ENCODE peak calls at places on chromosomes 2 and 18, in six cellular contexts. S is tibial artery, Z is neural progenitor cell, Y is right lobe of liver, V is hepatocyte, T is lower lobe of right lung. X is an unnamed sample.

GRCh38 chr18:65498605-65499004 is 252.2 kb upstream of the CDH7 start:
- DNase-seq in S (no peak), Z (no peak), Y (no peak), V (no peak), T (no peak), X (no peak)

GRCh38 chr2:11023326-11024009 is 111.7 kb downstream of the KCNF1 start:
- DNase-seq in S (no peak), Z (no peak), Y (no peak), V (no peak), T (no peak), X (no peak)

GRCh38 chr18:35042389-35043066 is 1.3 kb downstream of the MAPRE2 start:
- DNase-seq in S (no peak), Z (no peak), Y (no peak), V (no peak), T (no peak), X (no peak)

GRCh38 chr2:216777637-216778273 is 82.1 kb downstream of the TNP1 start:
- DNase-seq in S (no peak), Z (peak; percentile 88), Y (no peak), V (peak; percentile 73), T (no peak), X (no peak)

GRCh38 chr2:102502576-102502975 is 29.6 kb downstream of the SLC9A4 start:
- DNase-seq in S (no peak), Z (no peak), Y (no peak), V (no peak), T (no peak), X (no peak)

GRCh38 chr18:13393338-13393737 is 174.8 kb downstream of the LDLRAD4 start:
- DNase-seq in S (no peak), Z (no peak), Y (no peak), V (no peak), T (no peak), X (no peak)

GRCh38 chr2:96105994-96106393 is 10.4 kb downstream of the ADRA2B start:
- DNase-seq in S (no peak), Z (no peak), Y (no peak), V (no peak), T (no peak), X (no peak)

GRCh38 chr18:7878265-7879173 is 311.4 kb downstream of the PTPRM start:
- DNase-seq in S (no peak), Z (peak; percentile 63), Y (no peak), V (no peak), T (no peak), X (no peak)

DNA sequence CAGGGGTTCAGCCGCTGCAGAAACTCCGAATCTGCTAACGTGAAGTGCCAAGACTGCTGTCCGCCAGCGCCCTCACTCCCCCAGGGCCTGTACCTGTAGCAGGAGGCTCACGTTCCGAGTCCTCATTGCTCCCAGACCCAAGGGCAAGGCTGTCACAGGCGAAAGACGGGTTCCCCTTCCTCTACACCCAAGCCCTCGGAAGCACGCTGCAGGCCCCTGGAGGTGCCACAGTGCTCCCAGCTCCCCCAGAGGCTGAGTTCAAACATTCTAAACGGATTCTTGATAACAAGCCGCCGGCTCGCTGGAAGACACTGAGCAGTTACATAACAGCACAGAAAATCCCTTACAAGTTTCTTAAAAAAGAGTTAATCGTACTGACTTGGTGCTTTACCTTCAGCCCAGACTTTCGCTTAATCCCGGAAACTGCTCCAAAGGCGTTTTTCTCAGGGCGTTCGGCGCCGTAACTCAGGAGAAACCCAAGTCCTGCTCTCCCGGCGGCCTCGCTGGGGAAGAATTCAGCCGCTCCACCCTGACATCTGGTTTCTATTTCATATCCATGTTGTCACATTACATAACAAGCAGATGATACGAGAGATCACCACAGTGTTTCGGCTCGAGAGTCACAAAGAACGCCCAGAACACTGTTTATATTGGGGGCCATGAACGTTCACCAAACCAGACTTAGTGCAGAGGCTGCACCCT is 92.0 kb downstream of the HDAC4 start:
- DNase-seq in S (peak; percentile 54), Z (no peak), Y (peak; percentile 44), V (peak; percentile 60), T (no peak), X (no peak)
- H3K4me1 ChIP-seq in S (peaks cover 39% of the 10 kb centered on the region), Z (peaks cover 24% of the 10 kb centered on the region), Y (no peaks in the 10 kb centered on the region), V (peaks cover 64% of the 10 kb centered on the region), T (peaks cover 53% of the 10 kb centered on the region), X (no peaks in the 10 kb centered on the region)

DNA sequence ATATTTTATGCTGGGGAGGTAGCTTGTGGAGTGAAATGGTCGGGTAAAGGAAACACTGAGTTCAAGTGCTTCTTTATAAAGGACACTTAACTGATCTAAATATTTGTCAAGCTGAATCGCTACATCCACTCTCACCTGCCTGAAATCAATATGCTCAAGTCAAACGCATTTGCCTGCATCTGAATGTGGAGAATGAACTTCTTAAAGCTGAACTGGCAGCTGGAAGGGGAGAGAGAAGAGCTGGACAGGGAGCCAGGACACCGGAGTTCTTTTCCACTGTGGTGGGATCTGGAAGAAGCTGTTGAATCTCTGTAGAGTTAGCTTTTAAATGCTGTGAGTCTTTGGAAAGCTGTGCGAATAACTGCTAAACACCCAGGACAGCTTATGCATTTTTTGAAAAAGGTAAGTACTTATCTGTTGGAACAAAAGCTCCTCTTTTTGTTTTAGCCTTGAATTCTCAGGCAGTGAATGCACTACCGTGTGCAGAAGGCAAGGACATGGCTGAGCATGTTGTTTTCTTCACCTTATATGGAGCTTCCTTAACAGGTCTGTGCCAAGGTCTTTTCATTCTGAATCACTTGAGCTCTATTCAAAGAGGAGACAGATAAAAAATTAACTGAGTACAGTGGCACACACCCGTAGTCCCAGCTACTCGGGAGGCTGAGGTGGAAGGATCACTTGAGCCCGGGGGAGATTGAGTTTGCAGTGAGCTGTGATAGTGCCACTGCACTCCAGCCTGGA is 74.2 kb upstream of the KLF7 start:
- DNase-seq in S (no peak), Z (no peak), Y (no peak), V (no peak), T (no peak), X (no peak)
- H3K4me1 ChIP-seq in S (peaks cover 52% of the 10 kb centered on the region), Z (peaks cover 10% of the 10 kb centered on the region), Y (no peaks in the 10 kb centered on the region), V (no peaks in the 10 kb centered on the region), T (peaks cover 35% of the 10 kb centered on the region), X (no peaks in the 10 kb centered on the region)

DNA sequence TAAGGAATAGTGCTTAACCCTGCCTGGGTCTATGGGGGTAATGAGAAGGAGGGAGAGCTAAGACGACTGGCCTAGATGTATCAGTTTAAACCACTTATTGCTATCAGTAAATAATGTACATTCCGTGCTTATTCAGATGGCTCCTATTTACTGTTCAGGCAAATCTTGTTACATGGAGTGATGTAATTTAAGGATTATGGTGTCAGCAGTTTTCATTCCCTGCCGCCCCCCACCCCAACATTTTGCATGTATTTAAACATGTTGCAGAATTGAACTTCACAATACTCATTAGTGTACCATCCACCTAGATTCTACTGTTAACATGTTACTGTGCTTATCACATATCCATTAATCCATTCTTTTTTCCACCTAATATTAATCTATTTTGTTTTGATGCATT is 11.7 kb downstream of the AGPS start:
- DNase-seq in S (no peak), Z (no peak), Y (no peak), V (no peak), T (no peak), X (no peak)
- H3K4me1 ChIP-seq in S (no peaks in the 10 kb centered on the region), Z (no peaks in the 10 kb centered on the region), Y (no peaks in the 10 kb centered on the region), V (peaks cover 9% of the 10 kb centered on the region), T (peaks cover 6% of the 10 kb centered on the region), X (peaks cover 3% of the 10 kb centered on the region)

GRCh38 chr2:200403794-200404193 is 97.3 kb downstream of the SPATS2L start:
- DNase-seq in S (no peak), Z (no peak), Y (no peak), V (no peak), T (no peak), X (no peak)

GRCh38 chr2:200406379-200406778 is 99.9 kb downstream of the SPATS2L start:
- DNase-seq in S (no peak), Z (no peak), Y (no peak), V (no peak), T (no peak), X (no peak)

GRCh38 chr2:200405599-200406298 is 99.3 kb downstream of the SPATS2L start:
- DNase-seq in S (no peak), Z (no peak), Y (no peak), V (peak; percentile 71), T (no peak), X (no peak)

GRCh38 chr2:200408428-200409311 is 101.2 kb downstream of the KCTD18 start:
- DNase-seq in S (no peak), Z (no peak), Y (no peak), V (peak; percentile 32), T (peak; percentile 49), X (no peak)

DNA sequence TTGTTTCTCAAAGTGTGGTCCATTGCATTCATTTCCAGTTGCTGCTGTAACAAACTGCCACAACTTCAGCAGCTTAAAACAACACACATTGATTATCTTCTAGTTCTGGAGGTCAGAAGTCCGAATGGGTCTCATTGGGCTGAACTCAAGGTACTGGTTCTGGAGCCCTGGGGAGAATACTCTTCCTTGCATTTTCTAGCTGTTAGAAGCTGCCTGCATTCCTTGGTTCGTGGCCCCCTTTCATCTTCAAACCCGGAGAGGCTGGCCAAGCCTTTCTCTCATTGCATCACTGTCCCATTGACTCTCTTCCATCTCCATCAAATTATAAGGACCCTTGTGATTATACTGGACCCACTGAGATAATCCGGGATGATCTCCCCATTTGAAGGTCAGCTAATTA is 98.1 kb downstream of the SPATS2L start:
- DNase-seq in S (no peak), Z (no peak), Y (no peak), V (no peak), T (no peak), X (no peak)
- H3K4me1 ChIP-seq in S (peaks cover 38% of the 10 kb centered on the region), Z (peaks cover 8% of the 10 kb centered on the region), Y (peaks cover 15% of the 10 kb centered on the region), V (peaks cover 42% of the 10 kb centered on the region), T (peaks cover 33% of the 10 kb centered on the region), X (no peaks in the 10 kb centered on the region)

DNA sequence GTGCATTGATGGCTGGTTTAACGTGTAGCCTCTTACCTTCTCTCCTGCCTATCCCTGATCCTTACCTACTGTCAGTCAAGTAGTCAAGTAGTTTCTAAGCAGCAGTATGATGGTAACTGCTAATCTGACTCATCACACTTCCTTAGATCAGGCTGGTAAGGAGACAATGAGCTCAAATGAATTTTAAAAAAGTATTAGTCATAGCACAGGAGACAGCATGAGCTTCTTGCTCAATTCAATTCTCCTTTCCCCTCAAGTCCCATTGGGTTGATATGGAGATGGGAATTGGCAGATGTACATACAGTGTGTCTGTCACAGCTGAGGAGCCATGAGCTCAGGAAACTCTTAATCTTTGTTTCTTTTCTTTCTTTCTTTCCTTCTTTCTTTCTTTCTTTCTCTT is 799.7 kb downstream of the LRP1B start:
- DNase-seq in S (no peak), Z (no peak), Y (no peak), V (no peak), T (no peak), X (no peak)
- H3K4me1 ChIP-seq in S (no peaks in the 10 kb centered on the region), Z (no peaks in the 10 kb centered on the region), Y (no peaks in the 10 kb centered on the region), V (no peaks in the 10 kb centered on the region), T (no peaks in the 10 kb centered on the region), X (no peaks in the 10 kb centered on the region)

GRCh38 chr2:3189961-3190360 is 187.7 kb downstream of the EIPR1 start:
- DNase-seq in S (no peak), Z (no peak), Y (no peak), V (no peak), T (peak; percentile 35), X (no peak)
- H3K4me1 ChIP-seq in S (no peaks in the 10 kb centered on the region), Z (no peaks in the 10 kb centered on the region), Y (no peaks in the 10 kb centered on the region), V (no peaks in the 10 kb centered on the region), T (peaks cover 4% of the 10 kb centered on the region), X (no peaks in the 10 kb centered on the region)